ENCODE peak calls at places on chromosomes 11 and 22, in four cellular contexts. K, I, O and V are unnamed samples.

GRCh38 chr22:38869663-38870062 is 2.4 kb downstream of the CBX6 start:
- DNase-seq in K (no peak), I (no peak), O (no peak), V (no peak)

GRCh38 chr11:107583629-107584195 is 7.2 kb upstream of the ELMOD1 start:
- DNase-seq in K (peak), I (no peak), O (no peak), V (no peak)

GRCh38 chr22:39080993-39081513 is 4.0 kb downstream of the APOBEC3G start:
- DNase-seq in K (no peak), I (no peak), O (no peak), V (no peak)

GRCh38 chr11:73342633-73343032 is 33.6 kb upstream of the RELT start:
- DNase-seq in K (no peak), I (no peak), O (no peak), V (no peak)

GRCh38 chr11:125412177-125412496 is 83.9 kb downstream of the FEZ1 start:
- DNase-seq in K (no peak), I (no peak), O (no peak), V (no peak)

GRCh38 chr11:60371854-60372253 is 6.5 kb upstream of the MS4A7 start:
- DNase-seq in K (no peak), I (no peak), O (no peak), V (no peak)

GRCh38 chr11:44011797-44012196 is 36.0 kb upstream of the ACCSL start:
- DNase-seq in K (peak), I (no peak), O (no peak), V (no peak)

GRCh38 chr22:40491990-40492631 is 121.7 kb downstream of the SGSM3 start:
- DNase-seq in K (peak), I (peak), O (no peak), V (no peak)

GRCh38 chr22:44317886-44318637 is 5.3 kb upstream of the SHISAL1 start:
- DNase-seq in K (no peak), I (no peak), O (no peak), V (no peak)

GRCh38 chr11:43419460-43419859 is 60.7 kb downstream of the TTC17 start:
- DNase-seq in K (peak), I (peak), O (peak), V (peak)

GRCh38 chr11:60777572-60777971 is 7.6 kb upstream of the MS4A10 start:
- DNase-seq in K (peak), I (no peak), O (no peak), V (peak)

GRCh38 chr11:41245184-41245583 is 214.3 kb downstream of the LRRC4C start:
- DNase-seq in K (no peak), I (no peak), O (no peak), V (no peak)

GRCh38 chr11:11105361-11105760 is 247.5 kb upstream of the ZBED5 start:
- DNase-seq in K (no peak), I (no peak), O (no peak), V (no peak)

GRCh38 chr11:129374081-129374992 is 1.3 kb upstream of the BARX2 start:
- DNase-seq in K (no peak), I (no peak), O (no peak), V (no peak)

GRCh38 chr11:1526785-1527184 is 40.2 kb upstream of the MOB2 start:
- DNase-seq in K (no peak), I (no peak), O (no peak), V (no peak)

GRCh38 chr11:64919627-64920026 is 2.6 kb upstream of the ATG2A start:
- DNase-seq in K (no peak), I (no peak), O (no peak), V (no peak)

GRCh38 chr11:123653997-123654565 is 343 bp downstream of the SCN3B start:
- DNase-seq in K (peak), I (no peak), O (peak), V (no peak)

GRCh38 chr11:65316311-65316978 is 1.8 kb downstream of the CDC42EP2 start:
- DNase-seq in K (no peak), I (no peak), O (no peak), V (no peak)